ENCODE peak calls at places on chromosome 7, in six cellular contexts. One of them, this sample, is unnamed.

GRCh38 chr7:11206131-11206921 is 232.7 kb downstream of the PHF14 start:
- DNase-seq in ascending aorta: no peak
- DNase-seq in GM13977: no peak
- DNase-seq in astrocyte of the spinal cord: no peak
- DNase-seq in GM23338: no peak
- DNase-seq in CD4-positive, alpha-beta T cell: no peak
- DNase-seq in this sample: no peak

GRCh38 chr7:45451636-45452035 is 122.5 kb upstream of the ADCY1 start:
- DNase-seq in CD4-positive, alpha-beta T cell: no peak
- DNase-seq in GM23338: no peak
- DNase-seq in ascending aorta: no peak
- DNase-seq in GM13977: no peak
- DNase-seq in astrocyte of the spinal cord: peak; percentile 38
- DNase-seq in this sample: no peak

GRCh38 chr7:151677581-151678226 is 158.0 kb upstream of the RHEB start:
- DNase-seq in ascending aorta: no peak
- DNase-seq in GM23338: no peak
- DNase-seq in CD4-positive, alpha-beta T cell: no peak
- DNase-seq in GM13977: no peak
- DNase-seq in astrocyte of the spinal cord: no peak
- DNase-seq in this sample: no peak

GRCh38 chr7:137454169-137455166 is 110.9 kb upstream of the PTN start:
- DNase-seq in GM13977: peak; percentile 29
- DNase-seq in ascending aorta: peak; percentile 66
- DNase-seq in astrocyte of the spinal cord: peak; percentile 71
- DNase-seq in CD4-positive, alpha-beta T cell: no peak
- DNase-seq in GM23338: peak; percentile 66
- DNase-seq in this sample: no peak

GRCh38 chr7:47288060-47288459 is 293.9 kb downstream of the TNS3 start:
- DNase-seq in GM23338: no peak
- DNase-seq in astrocyte of the spinal cord: no peak
- DNase-seq in CD4-positive, alpha-beta T cell: no peak
- DNase-seq in ascending aorta: no peak
- DNase-seq in GM13977: no peak
- DNase-seq in this sample: no peak

GRCh38 chr7:432256-432655 is 87.4 kb downstream of the PDGFA start:
- DNase-seq in CD4-positive, alpha-beta T cell: no peak
- DNase-seq in ascending aorta: no peak
- DNase-seq in astrocyte of the spinal cord: no peak
- DNase-seq in GM23338: no peak
- DNase-seq in GM13977: no peak
- DNase-seq in this sample: no peak

GRCh38 chr7:130793855-130794618 is 60.0 kb upstream of the KLF14 start:
- DNase-seq in GM13977: no peak
- DNase-seq in CD4-positive, alpha-beta T cell: no peak
- DNase-seq in ascending aorta: no peak
- DNase-seq in GM23338: peak; percentile 43
- DNase-seq in astrocyte of the spinal cord: peak; percentile 51
- DNase-seq in this sample: peak; percentile 24

GRCh38 chr7:125934539-125934938 is 1004.9 kb upstream of the POT1 start:
- DNase-seq in GM23338: no peak
- DNase-seq in astrocyte of the spinal cord: no peak
- DNase-seq in CD4-positive, alpha-beta T cell: no peak
- DNase-seq in ascending aorta: no peak
- DNase-seq in GM13977: no peak
- DNase-seq in this sample: peak; percentile 20

GRCh38 chr7:111752022-111752582 is 189.8 kb upstream of the IMMP2L start:
- DNase-seq in ascending aorta: no peak
- DNase-seq in astrocyte of the spinal cord: peak; percentile 52
- DNase-seq in GM23338: peak; percentile 84
- DNase-seq in CD4-positive, alpha-beta T cell: peak; percentile 12
- DNase-seq in GM13977: peak; percentile 51
- DNase-seq in this sample: peak; percentile 72

GRCh38 chr7:31192996-31193395 is 140.9 kb downstream of the ADCYAP1R1 start:
- DNase-seq in ascending aorta: no peak
- DNase-seq in GM13977: peak; percentile 34
- DNase-seq in CD4-positive, alpha-beta T cell: no peak
- DNase-seq in astrocyte of the spinal cord: peak; percentile 24
- DNase-seq in GM23338: peak; percentile 94
- DNase-seq in this sample: peak; percentile 84
- TF ChIP-seq CTCF in ascending aorta: peak; percentile 53
- TF ChIP-seq CTCF in GM13977: peak; percentile 52
- TF ChIP-seq CTCF in CD4-positive, alpha-beta T cell: peak; percentile 2
- TF ChIP-seq CTCF in astrocyte of the spinal cord: peak; percentile 83
- TF ChIP-seq CTCF in GM23338: peak; percentile 91
- TF ChIP-seq CTCF in this sample: peak; percentile 93

GRCh38 chr7:18087031-18087686 is 59.5 kb upstream of the PRPS1L1 start:
- DNase-seq in astrocyte of the spinal cord: no peak
- DNase-seq in GM13977: no peak
- DNase-seq in GM23338: peak; percentile 64
- DNase-seq in CD4-positive, alpha-beta T cell: no peak
- DNase-seq in ascending aorta: peak; percentile 65
- DNase-seq in this sample: no peak

GRCh38 chr7:18082169-18082568 is 54.5 kb upstream of the PRPS1L1 start:
- DNase-seq in ascending aorta: no peak
- DNase-seq in GM23338: no peak
- DNase-seq in CD4-positive, alpha-beta T cell: no peak
- DNase-seq in GM13977: no peak
- DNase-seq in astrocyte of the spinal cord: no peak
- DNase-seq in this sample: no peak

GRCh38 chr7:18081617-18082016 is 54.0 kb upstream of the PRPS1L1 start:
- DNase-seq in CD4-positive, alpha-beta T cell: no peak
- DNase-seq in GM13977: no peak
- DNase-seq in astrocyte of the spinal cord: no peak
- DNase-seq in ascending aorta: no peak
- DNase-seq in GM23338: no peak
- DNase-seq in this sample: no peak

GRCh38 chr7:18087687-18088078 is 60.0 kb upstream of the PRPS1L1 start:
- DNase-seq in ascending aorta: no peak
- DNase-seq in GM13977: no peak
- DNase-seq in GM23338: peak; percentile 61
- DNase-seq in astrocyte of the spinal cord: no peak
- DNase-seq in CD4-positive, alpha-beta T cell: no peak
- DNase-seq in this sample: peak; percentile 34

GRCh38 chr7:18086165-18087030 is 58.8 kb upstream of the PRPS1L1 start:
- DNase-seq in GM23338: peak; percentile 59
- DNase-seq in GM13977: peak; percentile 23
- DNase-seq in astrocyte of the spinal cord: no peak
- DNase-seq in CD4-positive, alpha-beta T cell: no peak
- DNase-seq in ascending aorta: peak; percentile 69
- DNase-seq in this sample: peak; percentile 73
- TF ChIP-seq CTCF in GM23338: peak; percentile 7
- TF ChIP-seq CTCF in GM13977: no peak
- TF ChIP-seq CTCF in astrocyte of the spinal cord: no peak
- TF ChIP-seq CTCF in CD4-positive, alpha-beta T cell: no peak
- TF ChIP-seq CTCF in ascending aorta: peak; percentile 38
- TF ChIP-seq CTCF in this sample: peak; percentile 44

GRCh38 chr7:43211276-43211675 is 98.8 kb downstream of the HECW1 start:
- DNase-seq in GM23338: peak; percentile 67
- DNase-seq in CD4-positive, alpha-beta T cell: no peak
- DNase-seq in ascending aorta: no peak
- DNase-seq in GM13977: no peak
- DNase-seq in astrocyte of the spinal cord: no peak
- DNase-seq in this sample: peak; percentile 36
- TF ChIP-seq CTCF in GM23338: peak; percentile 61
- TF ChIP-seq CTCF in CD4-positive, alpha-beta T cell: no peak
- TF ChIP-seq CTCF in ascending aorta: no peak
- TF ChIP-seq CTCF in GM13977: no peak
- TF ChIP-seq CTCF in astrocyte of the spinal cord: peak; percentile 14
- TF ChIP-seq CTCF in this sample: no peak

GRCh38 chr7:55133630-55134392 is 115.0 kb downstream of the EGFR start:
- DNase-seq in ascending aorta: peak; percentile 85
- DNase-seq in CD4-positive, alpha-beta T cell: no peak
- DNase-seq in GM23338: no peak
- DNase-seq in astrocyte of the spinal cord: peak; percentile 97
- DNase-seq in GM13977: no peak
- DNase-seq in this sample: peak; percentile 80
- TF ChIP-seq CTCF in ascending aorta: no peak
- TF ChIP-seq CTCF in CD4-positive, alpha-beta T cell: no peak
- TF ChIP-seq CTCF in GM23338: no peak
- TF ChIP-seq CTCF in astrocyte of the spinal cord: no peak
- TF ChIP-seq CTCF in GM13977: no peak
- TF ChIP-seq CTCF in this sample: no peak

GRCh38 chr7:159126496-159127345 is 17.9 kb downstream of the VIPR2 start:
- DNase-seq in ascending aorta: no peak
- DNase-seq in GM13977: no peak
- DNase-seq in astrocyte of the spinal cord: no peak
- DNase-seq in CD4-positive, alpha-beta T cell: no peak
- DNase-seq in GM23338: no peak
- DNase-seq in this sample: no peak

GRCh38 chr7:159125944-159126248 is 18.8 kb downstream of the VIPR2 start:
- DNase-seq in astrocyte of the spinal cord: no peak
- DNase-seq in ascending aorta: peak; percentile 42
- DNase-seq in GM13977: no peak
- DNase-seq in CD4-positive, alpha-beta T cell: no peak
- DNase-seq in GM23338: no peak
- DNase-seq in this sample: no peak

GRCh38 chr7:159130199-159130775 is 14.4 kb downstream of the VIPR2 start:
- DNase-seq in astrocyte of the spinal cord: no peak
- DNase-seq in ascending aorta: peak; percentile 37
- DNase-seq in GM23338: no peak
- DNase-seq in CD4-positive, alpha-beta T cell: no peak
- DNase-seq in GM13977: no peak
- DNase-seq in this sample: no peak

GRCh38 chr7:159128767-159129166 is 15.9 kb downstream of the VIPR2 start:
- DNase-seq in ascending aorta: peak; percentile 55
- DNase-seq in astrocyte of the spinal cord: no peak
- DNase-seq in CD4-positive, alpha-beta T cell: no peak
- DNase-seq in GM13977: no peak
- DNase-seq in GM23338: no peak
- DNase-seq in this sample: no peak

GRCh38 chr7:159127691-159128642 is 16.7 kb downstream of the VIPR2 start:
- DNase-seq in ascending aorta: peak; percentile 49
- DNase-seq in astrocyte of the spinal cord: no peak
- DNase-seq in GM23338: no peak
- DNase-seq in GM13977: no peak
- DNase-seq in CD4-positive, alpha-beta T cell: no peak
- DNase-seq in this sample: no peak
- TF ChIP-seq CTCF in ascending aorta: no peak
- TF ChIP-seq CTCF in astrocyte of the spinal cord: no peak
- TF ChIP-seq CTCF in GM23338: no peak
- TF ChIP-seq CTCF in GM13977: no peak
- TF ChIP-seq CTCF in CD4-positive, alpha-beta T cell: no peak
- TF ChIP-seq CTCF in this sample: no peak

GRCh38 chr7:127551941-127552340 is 33.5 kb downstream of the GCC1 start:
- DNase-seq in GM23338: no peak
- DNase-seq in CD4-positive, alpha-beta T cell: no peak
- DNase-seq in astrocyte of the spinal cord: no peak
- DNase-seq in GM13977: no peak
- DNase-seq in ascending aorta: no peak
- DNase-seq in this sample: no peak

GRCh38 chr7:127556404-127556803 is 29.0 kb downstream of the GCC1 start:
- DNase-seq in GM13977: no peak
- DNase-seq in ascending aorta: no peak
- DNase-seq in astrocyte of the spinal cord: no peak
- DNase-seq in CD4-positive, alpha-beta T cell: no peak
- DNase-seq in GM23338: no peak
- DNase-seq in this sample: no peak

GRCh38 chr7:127557803-127558202 is 27.6 kb downstream of the GCC1 start:
- DNase-seq in ascending aorta: no peak
- DNase-seq in GM23338: no peak
- DNase-seq in GM13977: no peak
- DNase-seq in astrocyte of the spinal cord: no peak
- DNase-seq in CD4-positive, alpha-beta T cell: no peak
- DNase-seq in this sample: no peak
- TF ChIP-seq CTCF in ascending aorta: peak; percentile 16
- TF ChIP-seq CTCF in GM23338: no peak
- TF ChIP-seq CTCF in GM13977: no peak
- TF ChIP-seq CTCF in astrocyte of the spinal cord: no peak
- TF ChIP-seq CTCF in CD4-positive, alpha-beta T cell: no peak
- TF ChIP-seq CTCF in this sample: no peak

This sample was measured in Calu3.